ENCODE peak calls at places on chromosome 18, in four cellular contexts. V, E, H and P are unnamed samples.
A peak's percentile ranks its signal among the peaks of the same experiment; 100 is the strongest.

GRCh38 chr18:51739044-51739666 is 541.7 kb upstream of the MEX3C start:
- DNase-seq in V (no peak), E (no peak), H (no peak), P (no peak)

GRCh38 chr18:23357992-23358594 is 95.0 kb upstream of the RIOK3 start:
- DNase-seq in V (no peak), E (no peak), H (no peak), P (no peak)

GRCh38 chr18:63236417-63236816 is 83.2 kb downstream of the BCL2 start:
- DNase-seq in V (no peak), E (no peak), H (no peak), P (no peak)

GRCh38 chr18:62198259-62198658 is 11.2 kb downstream of the RELCH start:
- DNase-seq in V (no peak), E (no peak), H (no peak), P (no peak)

GRCh38 chr18:24270937-24271380 is 126.7 kb downstream of the OSBPL1A start:
- DNase-seq in V (no peak), E (no peak), H (no peak), P (peak; percentile 25)

GRCh38 chr18:3593381-3593903 is 143.5 kb downstream of the TGIF1 start:
- DNase-seq in V (no peak), E (peak; percentile 69), H (no peak), P (no peak)

GRCh38 chr18:79583426-79583825 is 96.2 kb upstream of the CTDP1 start:
- DNase-seq in V (no peak), E (no peak), H (no peak), P (no peak)

GRCh38 chr18:63949068-63949737 is at the start of gene HMSD:
- DNase-seq in V (peak; percentile 57), E (peak; percentile 46), H (no peak), P (peak; percentile 22)

GRCh38 chr18:76410033-76410432 is 85.0 kb downstream of the ZNF516 start:
- DNase-seq in V (no peak), E (no peak), H (no peak), P (no peak)

GRCh38 chr18:70328169-70328568 is 39.3 kb downstream of the SOCS6 start:
- DNase-seq in V (no peak), E (no peak), H (no peak), P (no peak)

GRCh38 chr18:67151366-67151765 is 365.2 kb downstream of the DSEL start:
- DNase-seq in V (no peak), E (no peak), H (no peak), P (no peak)

GRCh38 chr18:79019876-79020275 is 40.3 kb downstream of the SALL3 start:
- DNase-seq in V (no peak), E (no peak), H (no peak), P (no peak)

GRCh38 chr18:5890606-5891360 is 4.5 kb downstream of the TMEM200C start:
- DNase-seq in V (no peak), E (no peak), H (peak; percentile 11), P (no peak)

GRCh38 chr18:71797554-71797953 is 746.6 kb downstream of the CBLN2 start:
- DNase-seq in V (no peak), E (no peak), H (no peak), P (no peak)

GRCh38 chr18:23032030-23032582 is 99.0 kb downstream of the RBBP8 start:
- DNase-seq in V (no peak), E (no peak), H (no peak), P (no peak)

GRCh38 chr18:55096261-55097026 is 137.2 kb upstream of the CCDC68 start:
- DNase-seq in V (no peak), E (peak; percentile 17), H (peak; percentile 7), P (peak; percentile 8)

GRCh38 chr18:62781893-62782292 is 66.6 kb downstream of the PHLPP1 start:
- DNase-seq in V (no peak), E (no peak), H (peak; percentile 29), P (no peak)

GRCh38 chr18:67519582-67519981 is 3.1 kb upstream of the DSEL start:
- DNase-seq in V (no peak), E (no peak), H (no peak), P (no peak)

GRCh38 chr18:57057890-57058289 is 89.0 kb upstream of the BOD1L2 start:
- DNase-seq in V (peak; percentile 57), E (no peak), H (no peak), P (no peak)

GRCh38 chr18:69900941-69901340 is 46.7 kb downstream of the CD226 start:
- DNase-seq in V (no peak), E (no peak), H (no peak), P (no peak)

GRCh38 chr18:23926590-23926989 is 88.0 kb upstream of the TTC39C start:
- DNase-seq in V (no peak), E (no peak), H (peak; percentile 14), P (no peak)

GRCh38 chr18:11658989-11659388 is 30.1 kb upstream of the GNAL start:
- DNase-seq in V (no peak), E (no peak), H (peak; percentile 7), P (no peak)

GRCh38 chr18:80033181-80034067 is 810 bp upstream of the RBFA start:
- DNase-seq in V (no peak), E (peak; percentile 18), H (no peak), P (no peak)

GRCh38 chr18:57737661-57738060 is 65.5 kb downstream of the ATP8B1 start:
- DNase-seq in V (no peak), E (no peak), H (peak; percentile 83), P (no peak)

GRCh38 chr18:80182855-80183254 is 64.5 kb downstream of the PARD6G start:
- DNase-seq in V (no peak), E (no peak), H (no peak), P (no peak)

GRCh38 chr18:24837065-24837464 is 376.6 kb downstream of the HRH4 start:
- DNase-seq in V (no peak), E (no peak), H (no peak), P (no peak)

GRCh38 chr18:57728941-57729511 is 74.1 kb downstream of the ATP8B1 start:
- DNase-seq in V (no peak), E (no peak), H (no peak), P (no peak)

GRCh38 chr18:12960846-12961397 is 13.1 kb downstream of the SEH1L start:
- DNase-seq in V (no peak), E (no peak), H (no peak), P (no peak)

DNA sequence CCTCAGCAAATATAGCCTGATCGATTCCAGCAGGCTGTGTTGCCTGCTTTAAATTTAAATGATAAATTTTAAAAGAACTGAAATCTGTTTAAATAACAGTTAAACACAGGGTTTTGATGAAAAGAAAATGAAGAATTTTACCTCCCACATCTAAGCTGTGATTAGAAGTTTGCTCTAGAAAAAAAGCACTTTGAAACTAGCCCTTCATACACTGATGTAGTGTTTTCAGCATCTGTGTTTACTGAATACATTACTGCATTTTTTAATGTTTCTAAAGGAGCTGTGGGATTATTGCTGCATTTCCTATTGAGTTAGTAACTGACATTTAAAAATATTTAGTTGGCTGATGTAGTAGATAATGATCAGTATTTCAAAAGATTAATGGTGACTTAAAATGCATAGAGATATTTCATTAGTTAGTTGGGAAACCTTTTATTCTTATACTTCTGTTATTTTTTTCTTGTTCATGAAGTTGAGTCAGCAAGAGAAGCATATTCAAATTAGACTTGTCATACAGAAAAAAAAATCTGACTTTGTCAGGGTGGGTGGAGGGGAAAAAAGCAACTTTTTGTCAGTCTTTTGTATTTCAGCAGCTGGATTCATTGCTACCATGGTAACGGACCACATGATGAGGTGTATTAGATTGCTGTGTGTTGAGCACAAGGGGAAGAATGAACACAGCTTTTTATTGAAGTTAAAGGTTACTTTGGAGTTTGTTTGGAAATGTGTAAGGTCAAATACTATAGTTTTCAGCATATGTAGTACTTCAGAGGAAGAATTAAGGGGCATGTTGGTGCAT is at the start of gene DTNA:
- DNase-seq in V (no peak), E (no peak), H (no peak), P (peak; percentile 50)
- TF ChIP-seq FOXK2 in V (no peak), E (no peak), H (no peak), P (no peak)

DNA sequence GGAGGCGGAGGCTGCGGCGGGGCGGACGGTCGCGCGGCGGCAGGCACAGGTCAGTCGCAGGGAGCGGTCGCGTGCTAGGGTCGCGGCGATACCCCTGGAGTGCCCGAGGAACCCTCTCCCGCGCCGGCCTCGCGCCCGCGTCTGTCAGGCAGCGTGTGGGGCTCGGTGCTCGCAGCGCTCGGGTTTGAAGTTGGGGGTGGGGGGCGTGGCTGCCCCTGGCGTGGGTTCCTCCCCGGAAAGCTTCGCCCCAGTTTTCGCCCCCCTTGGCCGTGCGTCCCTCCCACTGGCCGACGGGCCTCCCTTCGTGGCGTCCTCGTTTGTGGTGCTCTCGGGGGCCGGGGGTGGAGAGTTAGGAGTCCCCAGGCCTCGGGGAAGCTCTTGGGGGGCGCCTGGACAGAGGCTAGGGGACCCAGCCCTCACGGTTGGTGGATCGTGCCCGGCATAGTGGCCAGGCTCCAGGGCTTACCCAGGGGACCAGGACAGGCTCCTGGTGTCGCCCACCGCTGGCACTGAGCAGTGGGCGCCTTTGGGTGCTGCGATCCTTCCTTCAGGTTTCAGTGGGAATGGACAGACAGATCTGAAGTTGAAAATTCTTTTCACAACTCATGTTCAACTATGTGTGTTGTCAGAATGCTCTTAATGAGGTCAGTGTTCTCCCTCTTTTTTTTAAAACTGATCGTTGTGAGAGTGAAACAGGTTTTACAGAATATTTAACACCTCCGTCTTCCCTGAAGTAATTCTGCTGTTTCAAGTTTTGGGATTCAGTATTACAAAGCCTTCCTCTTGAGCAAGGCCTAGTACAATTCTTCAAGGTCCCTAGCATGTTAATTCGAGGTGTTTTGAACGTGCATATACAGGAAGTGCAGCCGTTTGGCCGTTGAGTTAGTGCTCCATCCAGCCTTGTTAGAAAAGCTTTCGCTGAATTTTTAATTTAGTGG is 599 bp downstream of the RALBP1 start:
- DNase-seq in V (no peak), E (peak; percentile 68), H (no peak), P (no peak)
- TF ChIP-seq FOXK2 in V (no peak), E (no peak), H (no peak), P (no peak)

DNA sequence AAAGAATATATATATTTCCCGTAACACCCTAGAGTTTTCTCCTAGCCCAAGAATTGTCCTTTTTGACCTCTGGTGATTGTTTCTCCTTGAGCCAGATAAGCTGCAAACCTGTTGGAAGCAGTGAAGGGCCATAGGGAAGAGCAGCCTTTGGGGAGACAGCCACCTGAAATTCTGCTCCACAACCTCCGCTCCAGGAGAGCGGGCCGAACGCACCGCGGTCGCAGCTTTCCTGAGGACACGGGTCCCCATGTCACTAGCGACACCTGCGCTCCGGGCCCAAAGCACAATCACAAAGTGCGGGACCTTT is 620 bp upstream of the DSG2 start:
- DNase-seq in V (no peak), E (no peak), H (no peak), P (no peak)
- TF ChIP-seq FOXK2 in V (no peak), E (no peak), H (no peak), P (no peak)

DNA sequence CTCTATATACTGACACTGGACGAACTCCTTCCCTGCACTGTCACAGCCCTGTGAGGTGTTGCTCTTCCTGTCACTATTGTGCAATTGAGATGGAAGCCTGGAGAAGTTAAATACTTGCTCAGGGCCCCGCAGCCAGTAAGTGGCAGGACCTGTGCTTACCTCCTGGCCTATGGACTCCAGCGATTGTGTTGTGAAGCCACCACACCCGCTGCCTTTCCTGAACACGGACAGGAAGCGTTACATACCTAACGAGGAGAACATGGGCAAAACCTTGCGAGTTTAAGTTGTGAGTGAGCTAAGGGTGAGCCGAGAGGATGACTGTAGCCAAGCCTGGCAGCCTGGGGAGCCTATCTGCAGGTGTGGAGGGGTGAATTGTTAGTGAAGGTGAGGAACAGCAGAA is 26.1 kb downstream of the RAB31 start:
- DNase-seq in V (no peak), E (no peak), H (peak; percentile 70), P (no peak)
- TF ChIP-seq FOXK2 in V (no peak), E (no peak), H (no peak), P (no peak)